ENCODE peak calls at places on chromosomes 3 and 15, in six cellular contexts. V is iris pigment epithelial cell, C is A673, I is Kasumi-1, S is HCEC 1CT, Y is T-cell. F is an unnamed sample.

GRCh38 chr3:65979731-65980130 is 59.0 kb downstream of the MAGI1 start:
- DNase-seq in V (peak), C (no peak), I (no peak), S (peak), Y (no peak), F (peak)

GRCh38 chr15:50883903-50884302 is 24.6 kb upstream of the AP4E1 start:
- DNase-seq in V (peak), C (peak), I (peak), S (peak), Y (no peak), F (no peak)

GRCh38 chr15:55290361-55291057 is 896 bp upstream of the RAB27A start:
- DNase-seq in V (peak), C (peak), I (peak), S (peak), Y (peak), F (peak)

GRCh38 chr3:184377374-184377773 is 633 bp downstream of the THPO start:
- DNase-seq in V (no peak), C (no peak), I (no peak), S (no peak), Y (no peak), F (no peak)

GRCh38 chr15:84982301-84982920 is 755 bp downstream of the PDE8A start:
- DNase-seq in V (peak), C (peak), I (peak), S (peak), Y (peak), F (peak)

GRCh38 chr3:15359677-15360397 is 27.5 kb upstream of the SH3BP5 start:
- DNase-seq in V (no peak), C (peak), I (no peak), S (peak), Y (no peak), F (no peak)

GRCh38 chr15:49135893-49136292 is 19.5 kb downstream of the COPS2 start:
- DNase-seq in V (peak), C (no peak), I (no peak), S (peak), Y (no peak), F (no peak)

GRCh38 chr15:72487070-72487797 is 13.1 kb downstream of the ARIH1 start:
- DNase-seq in V (peak), C (no peak), I (no peak), S (peak), Y (no peak), F (no peak)